ENCODE peak calls at places on chromosomes 13 and 19, in seven cellular contexts. K, H, A, Q, L, Z and S are unnamed samples.

GRCh38 chr19:33304760-33305647 is 2.7 kb upstream of the CEBPA start:
- DNase-seq in K (no peak), H (no peak), A (no peak), Q (no peak), L (no peak), Z (no peak), S (no peak)

GRCh38 chr13:21120191-21120590 is 56.2 kb downstream of the SKA3 start:
- DNase-seq in K (no peak), H (no peak), A (no peak), Q (no peak), L (no peak), Z (no peak), S (no peak)

GRCh38 chr19:6588508-6589345 is 2.2 kb downstream of the CD70 start:
- DNase-seq in K (no peak), H (no peak), A (no peak), Q (no peak), L (no peak), Z (no peak), S (no peak)

GRCh38 chr13:98923641-98924397 is 54.0 kb downstream of the DOCK9 start:
- DNase-seq in K (no peak), H (no peak), A (no peak), Q (no peak), L (no peak), Z (no peak), S (no peak)

GRCh38 chr19:5691930-5692784 is 2.1 kb downstream of the RPL36 start:
- DNase-seq in K (no peak), H (no peak), A (peak), Q (no peak), L (peak), Z (no peak), S (no peak)

GRCh38 chr13:70829748-70830147 is 721.5 kb upstream of the KLHL1 start:
- DNase-seq in K (no peak), H (no peak), A (no peak), Q (no peak), L (no peak), Z (no peak), S (no peak)

GRCh38 chr19:16210168-16210567 is 12.5 kb downstream of the AP1M1 start:
- DNase-seq in K (no peak), H (no peak), A (no peak), Q (no peak), L (no peak), Z (no peak), S (no peak)

GRCh38 chr19:45238556-45238955 is 6.7 kb downstream of the EXOC3L2 start:
- DNase-seq in K (no peak), H (no peak), A (no peak), Q (no peak), L (no peak), Z (no peak), S (no peak)

GRCh38 chr19:38458991-38459390 is 25.5 kb downstream of the RYR1 start:
- DNase-seq in K (no peak), H (no peak), A (no peak), Q (no peak), L (no peak), Z (no peak), S (no peak)

GRCh38 chr19:47156861-47157454 is 26.3 kb downstream of the SAE1 start:
- DNase-seq in K (no peak), H (no peak), A (peak), Q (no peak), L (no peak), Z (no peak), S (no peak)

GRCh38 chr19:8069116-8069973 is 16.8 kb downstream of the CCL25 start:
- DNase-seq in K (no peak), H (no peak), A (no peak), Q (no peak), L (no peak), Z (peak), S (no peak)

GRCh38 chr13:80900557-80900956 is 559.6 kb upstream of the SPRY2 start:
- DNase-seq in K (no peak), H (no peak), A (no peak), Q (no peak), L (no peak), Z (no peak), S (no peak)

GRCh38 chr19:12365094-12365371 is 450 bp downstream of the ZNF442 start:
- DNase-seq in K (no peak), H (peak), A (peak), Q (no peak), L (no peak), Z (peak), S (no peak)

GRCh38 chr19:38944981-38945506 is 14.3 kb downstream of the MRPS12 start:
- DNase-seq in K (no peak), H (no peak), A (no peak), Q (no peak), L (no peak), Z (no peak), S (no peak)

GRCh38 chr19:45804959-45805230 is 10.2 kb downstream of the RSPH6A start:
- DNase-seq in K (no peak), H (no peak), A (no peak), Q (no peak), L (no peak), Z (no peak), S (no peak)

GRCh38 chr13:33279898-33280549 is 5.5 kb downstream of the STARD13 start:
- DNase-seq in K (no peak), H (peak), A (peak), Q (no peak), L (no peak), Z (peak), S (no peak)

GRCh38 chr19:45380107-45380506 is 9.7 kb upstream of the ERCC2 start:
- DNase-seq in K (no peak), H (no peak), A (no peak), Q (no peak), L (no peak), Z (no peak), S (no peak)

GRCh38 chr19:13212759-13213330 is 62.6 kb downstream of the IER2 start:
- DNase-seq in K (peak), H (peak), A (peak), Q (peak), L (peak), Z (peak), S (peak)

GRCh38 chr13:29684441-29684840 is 89.0 kb upstream of the SLC7A1 start:
- DNase-seq in K (no peak), H (no peak), A (no peak), Q (no peak), L (no peak), Z (no peak), S (no peak)

GRCh38 chr13:101799196-101799595 is 346.7 kb downstream of the ITGBL1 start:
- DNase-seq in K (no peak), H (no peak), A (no peak), Q (no peak), L (no peak), Z (no peak), S (no peak)

GRCh38 chr19:27997069-27997468 is 1215.9 kb downstream of the UQCRFS1 start:
- DNase-seq in K (no peak), H (no peak), A (no peak), Q (no peak), L (no peak), Z (no peak), S (no peak)

GRCh38 chr13:49110122-49110831 is 109.9 kb upstream of the MLNR start:
- DNase-seq in K (peak), H (peak), A (peak), Q (peak), L (peak), Z (peak), S (peak)

GRCh38 chr13:31413531-31413930 is 213.8 kb downstream of the B3GLCT start:
- DNase-seq in K (no peak), H (no peak), A (no peak), Q (no peak), L (no peak), Z (no peak), S (no peak)

GRCh38 chr13:40385858-40386180 is 280.6 kb downstream of the FOXO1 start:
- DNase-seq in K (no peak), H (no peak), A (no peak), Q (no peak), L (no peak), Z (no peak), S (no peak)